ENCODE peak calls at places on chromosomes 13 and 19, in nine cellular contexts. One of them, this sample, is unnamed.

GRCh38 chr19:6238256-6238642 is 41.5 kb downstream of the MLLT1 start:
- DNase-seq in neuronal stem cell: no peak
- DNase-seq in HFF-Myc: no peak
- DNase-seq in fibroblast of mammary gland: no peak
- DNase-seq in IMR-90: no peak
- DNase-seq in foreskin fibroblast: no peak
- DNase-seq in astrocyte of the spinal cord: no peak
- DNase-seq in CD4-positive, alpha-beta memory T cell: no peak
- DNase-seq in cardiac fibroblast: peak; percentile 58
- DNase-seq in this sample: no peak

GRCh38 chr13:107124129-107124718 is 556.3 kb upstream of the ARGLU1 start:
- DNase-seq in HFF-Myc: no peak
- DNase-seq in fibroblast of mammary gland: peak; percentile 4
- DNase-seq in neuronal stem cell: peak; percentile 37
- DNase-seq in cardiac fibroblast: peak; percentile 10
- DNase-seq in IMR-90: peak; percentile 36
- DNase-seq in CD4-positive, alpha-beta memory T cell: no peak
- DNase-seq in foreskin fibroblast: no peak
- DNase-seq in astrocyte of the spinal cord: peak; percentile 39
- DNase-seq in this sample: peak; percentile 77

GRCh38 chr19:4064551-4065260 is 2.0 kb downstream of the ZBTB7A start:
- DNase-seq in foreskin fibroblast: no peak
- DNase-seq in HFF-Myc: no peak
- DNase-seq in cardiac fibroblast: peak; percentile 43
- DNase-seq in astrocyte of the spinal cord: peak; percentile 35
- DNase-seq in fibroblast of mammary gland: peak; percentile 41
- DNase-seq in IMR-90: no peak
- DNase-seq in neuronal stem cell: no peak
- DNase-seq in CD4-positive, alpha-beta memory T cell: peak; percentile 52
- DNase-seq in this sample: peak; percentile 81

GRCh38 chr13:20049558-20050473 is 91.3 kb downstream of the ZMYM2 start:
- DNase-seq in HFF-Myc: no peak
- DNase-seq in fibroblast of mammary gland: no peak
- DNase-seq in neuronal stem cell: no peak
- DNase-seq in cardiac fibroblast: no peak
- DNase-seq in astrocyte of the spinal cord: no peak
- DNase-seq in foreskin fibroblast: no peak
- DNase-seq in CD4-positive, alpha-beta memory T cell: no peak
- DNase-seq in IMR-90: no peak
- DNase-seq in this sample: no peak

GRCh38 chr19:38657633-38658222 is 10.3 kb downstream of the ACTN4 start:
- DNase-seq in astrocyte of the spinal cord: peak; percentile 82
- DNase-seq in cardiac fibroblast: peak; percentile 68
- DNase-seq in IMR-90: peak; percentile 89
- DNase-seq in foreskin fibroblast: peak; percentile 85
- DNase-seq in fibroblast of mammary gland: peak; percentile 90
- DNase-seq in neuronal stem cell: no peak
- DNase-seq in CD4-positive, alpha-beta memory T cell: no peak
- DNase-seq in HFF-Myc: no peak
- DNase-seq in this sample: no peak

GRCh38 chr13:102328909-102329308 is 72.9 kb downstream of the FGF14 start:
- DNase-seq in HFF-Myc: no peak
- DNase-seq in astrocyte of the spinal cord: no peak
- DNase-seq in neuronal stem cell: no peak
- DNase-seq in cardiac fibroblast: no peak
- DNase-seq in IMR-90: no peak
- DNase-seq in CD4-positive, alpha-beta memory T cell: no peak
- DNase-seq in fibroblast of mammary gland: no peak
- DNase-seq in foreskin fibroblast: no peak
- DNase-seq in this sample: no peak

GRCh38 chr13:101556676-101557121 is 104.2 kb downstream of the ITGBL1 start:
- DNase-seq in IMR-90: peak; percentile 7
- DNase-seq in CD4-positive, alpha-beta memory T cell: no peak
- DNase-seq in foreskin fibroblast: no peak
- DNase-seq in neuronal stem cell: no peak
- DNase-seq in fibroblast of mammary gland: peak; percentile 81
- DNase-seq in cardiac fibroblast: peak; percentile 33
- DNase-seq in HFF-Myc: no peak
- DNase-seq in astrocyte of the spinal cord: no peak
- DNase-seq in this sample: no peak

GRCh38 chr13:29523199-29523931 is 72.1 kb downstream of the SLC7A1 start:
- DNase-seq in neuronal stem cell: no peak
- DNase-seq in HFF-Myc: no peak
- DNase-seq in CD4-positive, alpha-beta memory T cell: no peak
- DNase-seq in fibroblast of mammary gland: peak; percentile 92
- DNase-seq in IMR-90: no peak
- DNase-seq in astrocyte of the spinal cord: peak; percentile 82
- DNase-seq in foreskin fibroblast: peak; percentile 81
- DNase-seq in cardiac fibroblast: peak; percentile 93
- DNase-seq in this sample: no peak

GRCh38 chr13:112824429-112824828 is 134.6 kb downstream of the ATP11A start:
- DNase-seq in astrocyte of the spinal cord: no peak
- DNase-seq in IMR-90: no peak
- DNase-seq in cardiac fibroblast: no peak
- DNase-seq in HFF-Myc: no peak
- DNase-seq in neuronal stem cell: no peak
- DNase-seq in fibroblast of mammary gland: no peak
- DNase-seq in foreskin fibroblast: no peak
- DNase-seq in CD4-positive, alpha-beta memory T cell: no peak
- DNase-seq in this sample: no peak

GRCh38 chr13:78241278-78241919 is 322.8 kb upstream of the EDNRB start:
- DNase-seq in cardiac fibroblast: peak; percentile 44
- DNase-seq in neuronal stem cell: peak; percentile 44
- DNase-seq in IMR-90: peak; percentile 11
- DNase-seq in CD4-positive, alpha-beta memory T cell: no peak
- DNase-seq in fibroblast of mammary gland: peak; percentile 46
- DNase-seq in foreskin fibroblast: no peak
- DNase-seq in astrocyte of the spinal cord: peak; percentile 20
- DNase-seq in HFF-Myc: no peak
- DNase-seq in this sample: peak; percentile 71

GRCh38 chr13:21670006-21670882 is 629 bp upstream of the FGF9 start:
- DNase-seq in cardiac fibroblast: peak; percentile 51
- DNase-seq in astrocyte of the spinal cord: peak; percentile 73
- DNase-seq in neuronal stem cell: peak; percentile 72
- DNase-seq in HFF-Myc: no peak
- DNase-seq in IMR-90: peak; percentile 48
- DNase-seq in CD4-positive, alpha-beta memory T cell: peak; percentile 65
- DNase-seq in fibroblast of mammary gland: peak; percentile 25
- DNase-seq in foreskin fibroblast: peak; percentile 32
- DNase-seq in this sample: peak; percentile 91

GRCh38 chr13:19634129-19634740 is 776 bp downstream of the MPHOSPH8 start:
- DNase-seq in neuronal stem cell: no peak
- DNase-seq in cardiac fibroblast: peak; percentile 54
- DNase-seq in HFF-Myc: no peak
- DNase-seq in foreskin fibroblast: peak; percentile 37
- DNase-seq in astrocyte of the spinal cord: peak; percentile 51
- DNase-seq in CD4-positive, alpha-beta memory T cell: peak; percentile 5
- DNase-seq in fibroblast of mammary gland: peak; percentile 45
- DNase-seq in IMR-90: peak; percentile 57
- DNase-seq in this sample: peak; percentile 57

GRCh38 chr13:73945371-73945770 is 188.8 kb downstream of the KLF12 start:
- DNase-seq in foreskin fibroblast: no peak
- DNase-seq in HFF-Myc: no peak
- DNase-seq in astrocyte of the spinal cord: peak; percentile 22
- DNase-seq in neuronal stem cell: no peak
- DNase-seq in IMR-90: no peak
- DNase-seq in CD4-positive, alpha-beta memory T cell: no peak
- DNase-seq in fibroblast of mammary gland: peak; percentile 25
- DNase-seq in cardiac fibroblast: peak; percentile 46
- DNase-seq in this sample: no peak

GRCh38 chr19:52667972-52668371 is 29.8 kb upstream of the ZNF83 start:
- DNase-seq in neuronal stem cell: no peak
- DNase-seq in HFF-Myc: no peak
- DNase-seq in foreskin fibroblast: no peak
- DNase-seq in cardiac fibroblast: no peak
- DNase-seq in astrocyte of the spinal cord: no peak
- DNase-seq in fibroblast of mammary gland: no peak
- DNase-seq in IMR-90: no peak
- DNase-seq in CD4-positive, alpha-beta memory T cell: no peak
- DNase-seq in this sample: no peak

GRCh38 chr19:55684946-55685681 is 10.1 kb downstream of the EPN1 start:
- DNase-seq in IMR-90: no peak
- DNase-seq in neuronal stem cell: no peak
- DNase-seq in CD4-positive, alpha-beta memory T cell: no peak
- DNase-seq in fibroblast of mammary gland: no peak
- DNase-seq in astrocyte of the spinal cord: no peak
- DNase-seq in cardiac fibroblast: no peak
- DNase-seq in HFF-Myc: no peak
- DNase-seq in foreskin fibroblast: no peak
- DNase-seq in this sample: no peak

GRCh38 chr19:37342753-37343152 is 28.1 kb upstream of the ZNF527 start:
- DNase-seq in HFF-Myc: peak; percentile 17
- DNase-seq in astrocyte of the spinal cord: no peak
- DNase-seq in foreskin fibroblast: peak; percentile 14
- DNase-seq in CD4-positive, alpha-beta memory T cell: no peak
- DNase-seq in neuronal stem cell: no peak
- DNase-seq in fibroblast of mammary gland: peak; percentile 5
- DNase-seq in IMR-90: no peak
- DNase-seq in cardiac fibroblast: peak; percentile 27
- DNase-seq in this sample: no peak
- H3K4me3 ChIP-seq in HFF-Myc: no peak overlapping the region
- H3K4me3 ChIP-seq in astrocyte of the spinal cord: no peak overlapping the region
- H3K4me3 ChIP-seq in foreskin fibroblast: no peak overlapping the region
- H3K4me3 ChIP-seq in CD4-positive, alpha-beta memory T cell: no peak overlapping the region
- H3K4me3 ChIP-seq in neuronal stem cell: no peak overlapping the region
- H3K4me3 ChIP-seq in fibroblast of mammary gland: no peak overlapping the region
- H3K4me3 ChIP-seq in IMR-90: no peak overlapping the region
- H3K4me3 ChIP-seq in cardiac fibroblast: no peak overlapping the region
- H3K4me3 ChIP-seq in this sample: no peak overlapping the region

GRCh38 chr19:19192910-19193423 is 909 bp downstream of the RFXANK start:
- DNase-seq in astrocyte of the spinal cord: no peak
- DNase-seq in fibroblast of mammary gland: no peak
- DNase-seq in HFF-Myc: no peak
- DNase-seq in CD4-positive, alpha-beta memory T cell: no peak
- DNase-seq in cardiac fibroblast: peak; percentile 7
- DNase-seq in IMR-90: no peak
- DNase-seq in foreskin fibroblast: no peak
- DNase-seq in neuronal stem cell: no peak
- DNase-seq in this sample: peak; percentile 73

GRCh38 chr19:19191920-19192882 is at the start of the genes BORCS8 and RFXANK:
- DNase-seq in neuronal stem cell: peak; percentile 100
- DNase-seq in astrocyte of the spinal cord: peak; percentile 99
- DNase-seq in CD4-positive, alpha-beta memory T cell: peak; percentile 97
- DNase-seq in IMR-90: peak; percentile 98
- DNase-seq in HFF-Myc: peak; percentile 97
- DNase-seq in foreskin fibroblast: peak; percentile 98
- DNase-seq in cardiac fibroblast: peak; percentile 99
- DNase-seq in fibroblast of mammary gland: peak; percentile 98
- DNase-seq in this sample: peak; percentile 100

GRCh38 chr19:19193926-19194325 is 1.9 kb downstream of the RFXANK start:
- DNase-seq in astrocyte of the spinal cord: no peak
- DNase-seq in foreskin fibroblast: no peak
- DNase-seq in IMR-90: no peak
- DNase-seq in HFF-Myc: no peak
- DNase-seq in CD4-positive, alpha-beta memory T cell: no peak
- DNase-seq in cardiac fibroblast: no peak
- DNase-seq in fibroblast of mammary gland: no peak
- DNase-seq in neuronal stem cell: no peak
- DNase-seq in this sample: no peak
- H3K4me3 ChIP-seq in astrocyte of the spinal cord: no peak overlapping the region
- H3K4me3 ChIP-seq in foreskin fibroblast: peak overlapping the region; percentile 79
- H3K4me3 ChIP-seq in IMR-90: no peak overlapping the region
- H3K4me3 ChIP-seq in HFF-Myc: peak overlapping the region; percentile 96
- H3K4me3 ChIP-seq in CD4-positive, alpha-beta memory T cell: no peak overlapping the region
- H3K4me3 ChIP-seq in cardiac fibroblast: no peak overlapping the region
- H3K4me3 ChIP-seq in fibroblast of mammary gland: peak overlapping the region; percentile 98
- H3K4me3 ChIP-seq in neuronal stem cell: peak overlapping the region; percentile 99
- H3K4me3 ChIP-seq in this sample: peak overlapping the region; percentile 76

GRCh38 chr19:47130120-47130588 is 481 bp upstream of the SAE1 start:
- DNase-seq in cardiac fibroblast: no peak
- DNase-seq in neuronal stem cell: no peak
- DNase-seq in CD4-positive, alpha-beta memory T cell: no peak
- DNase-seq in HFF-Myc: no peak
- DNase-seq in IMR-90: no peak
- DNase-seq in fibroblast of mammary gland: no peak
- DNase-seq in astrocyte of the spinal cord: no peak
- DNase-seq in foreskin fibroblast: no peak
- DNase-seq in this sample: no peak
- H3K4me3 ChIP-seq in cardiac fibroblast: no peak overlapping the region
- H3K4me3 ChIP-seq in neuronal stem cell: no peak overlapping the region
- H3K4me3 ChIP-seq in CD4-positive, alpha-beta memory T cell: no peak overlapping the region
- H3K4me3 ChIP-seq in HFF-Myc: no peak overlapping the region
- H3K4me3 ChIP-seq in IMR-90: peak overlapping the region; percentile 2
- H3K4me3 ChIP-seq in fibroblast of mammary gland: no peak overlapping the region
- H3K4me3 ChIP-seq in astrocyte of the spinal cord: no peak overlapping the region
- H3K4me3 ChIP-seq in foreskin fibroblast: peak overlapping the region; percentile 10
- H3K4me3 ChIP-seq in this sample: no peak overlapping the region

GRCh38 chr19:10815969-10816635 is 19.9 kb downstream of the TMED1 start:
- DNase-seq in fibroblast of mammary gland: peak; percentile 68
- DNase-seq in astrocyte of the spinal cord: no peak
- DNase-seq in IMR-90: peak; percentile 14
- DNase-seq in foreskin fibroblast: peak; percentile 64
- DNase-seq in neuronal stem cell: no peak
- DNase-seq in CD4-positive, alpha-beta memory T cell: no peak
- DNase-seq in HFF-Myc: no peak
- DNase-seq in cardiac fibroblast: no peak
- DNase-seq in this sample: no peak

GRCh38 chr19:10816691-10817090 is 19.3 kb downstream of the TMED1 start:
- DNase-seq in fibroblast of mammary gland: no peak
- DNase-seq in HFF-Myc: no peak
- DNase-seq in IMR-90: no peak
- DNase-seq in CD4-positive, alpha-beta memory T cell: no peak
- DNase-seq in foreskin fibroblast: no peak
- DNase-seq in neuronal stem cell: no peak
- DNase-seq in cardiac fibroblast: no peak
- DNase-seq in astrocyte of the spinal cord: no peak
- DNase-seq in this sample: no peak

GRCh38 chr19:10817291-10818038 is 18.5 kb downstream of the TMED1 start:
- DNase-seq in CD4-positive, alpha-beta memory T cell: no peak
- DNase-seq in IMR-90: peak; percentile 98
- DNase-seq in cardiac fibroblast: peak; percentile 96
- DNase-seq in fibroblast of mammary gland: peak; percentile 98
- DNase-seq in HFF-Myc: peak; percentile 96
- DNase-seq in neuronal stem cell: no peak
- DNase-seq in astrocyte of the spinal cord: peak; percentile 83
- DNase-seq in foreskin fibroblast: peak; percentile 99
- DNase-seq in this sample: no peak

GRCh38 chr19:10812902-10813404 is 23.1 kb downstream of the TMED1 start:
- DNase-seq in astrocyte of the spinal cord: peak; percentile 91
- DNase-seq in CD4-positive, alpha-beta memory T cell: no peak
- DNase-seq in foreskin fibroblast: peak; percentile 98
- DNase-seq in neuronal stem cell: no peak
- DNase-seq in cardiac fibroblast: peak; percentile 95
- DNase-seq in IMR-90: peak; percentile 97
- DNase-seq in fibroblast of mammary gland: peak; percentile 97
- DNase-seq in HFF-Myc: peak; percentile 91
- DNase-seq in this sample: no peak

DNA sequence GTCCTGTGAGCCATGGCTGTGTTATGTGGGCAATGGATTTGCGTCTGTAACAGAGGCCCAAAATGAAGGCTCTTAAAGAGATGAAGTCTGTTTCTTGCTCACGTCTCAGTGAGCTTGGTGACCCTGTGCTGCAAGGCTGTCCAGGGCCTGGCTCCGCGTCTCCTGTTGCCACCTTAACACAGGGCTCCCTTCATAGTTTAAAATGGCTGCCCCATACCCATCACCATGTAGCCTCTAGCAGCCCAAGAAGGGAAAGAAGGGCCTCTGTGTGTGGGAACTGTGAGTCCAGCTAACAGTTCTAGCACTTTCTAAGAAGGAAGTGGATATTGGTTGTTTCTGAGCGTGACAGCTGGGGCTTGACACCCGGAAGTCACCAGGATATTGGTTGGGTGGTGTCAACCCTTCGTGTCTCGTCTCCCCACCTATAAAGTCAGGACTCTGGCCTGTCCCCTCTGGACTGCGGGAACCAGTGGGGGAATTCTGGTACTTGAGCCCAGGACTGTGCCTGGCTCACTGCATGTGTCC is 20.9 kb downstream of the TMED1 start:
- DNase-seq in neuronal stem cell: no peak
- DNase-seq in cardiac fibroblast: no peak
- DNase-seq in astrocyte of the spinal cord: no peak
- DNase-seq in HFF-Myc: no peak
- DNase-seq in IMR-90: no peak
- DNase-seq in CD4-positive, alpha-beta memory T cell: no peak
- DNase-seq in foreskin fibroblast: no peak
- DNase-seq in fibroblast of mammary gland: no peak
- DNase-seq in this sample: no peak
- H3K4me3 ChIP-seq in neuronal stem cell: no peak overlapping the region
- H3K4me3 ChIP-seq in cardiac fibroblast: no peak overlapping the region
- H3K4me3 ChIP-seq in astrocyte of the spinal cord: no peak overlapping the region
- H3K4me3 ChIP-seq in HFF-Myc: peak overlapping the region; percentile 96
- H3K4me3 ChIP-seq in IMR-90: no peak overlapping the region
- H3K4me3 ChIP-seq in CD4-positive, alpha-beta memory T cell: no peak overlapping the region
- H3K4me3 ChIP-seq in foreskin fibroblast: peak overlapping the region; percentile 93
- H3K4me3 ChIP-seq in fibroblast of mammary gland: peak overlapping the region; percentile 92
- H3K4me3 ChIP-seq in this sample: no peak overlapping the region